ENCODE peak calls at places on chromosomes 5 and 9, in eight cellular contexts. A, C, J, P, V, U, S and W are unnamed samples.

GRCh38 chr9:111891910-111892499 is 4.6 kb upstream of the UGCG start:
- DNase-seq in A (no peak), C (peak; percentile 21), J (no peak), P (peak; percentile 87), V (no peak), U (no peak), S (no peak), W (no peak)

GRCh38 chr5:169914766-169915165 is 65.5 kb downstream of the INSYN2B start:
- DNase-seq in A (peak; percentile 5), C (no peak), J (no peak), P (no peak), V (no peak), U (peak; percentile 30), S (no peak), W (no peak)

GRCh38 chr9:72082536-72082935 is 22.1 kb upstream of the C9orf57 start:
- DNase-seq in A (no peak), C (no peak), J (no peak), P (no peak), V (no peak), U (no peak), S (no peak), W (no peak)

GRCh38 chr9:114894801-114895433 is 35.5 kb downstream of the TNFSF8 start:
- DNase-seq in A (no peak), C (no peak), J (no peak), P (peak; percentile 25), V (no peak), U (no peak), S (no peak), W (peak; percentile 90)

GRCh38 chr9:19461135-19461534 is 52.3 kb downstream of the ACER2 start:
- DNase-seq in A (no peak), C (no peak), J (no peak), P (no peak), V (no peak), U (no peak), S (no peak), W (no peak)

GRCh38 chr5:56648460-56649034 is 166.8 kb upstream of the MAP3K1 start:
- DNase-seq in A (no peak), C (no peak), J (no peak), P (no peak), V (no peak), U (no peak), S (no peak), W (no peak)

GRCh38 chr5:170623576-170624181 is 119.9 kb downstream of the KCNIP1 start:
- DNase-seq in A (no peak), C (peak; percentile 18), J (no peak), P (peak; percentile 26), V (no peak), U (no peak), S (peak; percentile 44), W (no peak)

GRCh38 chr9:101162231-101162630 is 133.7 kb downstream of the PLPPR1 start:
- DNase-seq in A (no peak), C (no peak), J (no peak), P (no peak), V (no peak), U (no peak), S (no peak), W (no peak)

GRCh38 chr9:84436386-84437114 is 96.0 kb upstream of the SLC28A3 start:
- DNase-seq in A (peak; percentile 6), C (no peak), J (no peak), P (no peak), V (no peak), U (no peak), S (no peak), W (no peak)

GRCh38 chr5:56481147-56481997 is 248.2 kb upstream of the ANKRD55 start:
- DNase-seq in A (no peak), C (peak; percentile 22), J (peak; percentile 33), P (peak; percentile 34), V (no peak), U (peak; percentile 62), S (no peak), W (no peak)

GRCh38 chr9:79577969-79578723 is 6.4 kb downstream of the TLE4 start:
- DNase-seq in A (no peak), C (no peak), J (no peak), P (no peak), V (no peak), U (no peak), S (no peak), W (no peak)

GRCh38 chr5:35857606-35858205 is 1.0 kb downstream of the IL7R start:
- DNase-seq in A (no peak), C (no peak), J (no peak), P (no peak), V (no peak), U (no peak), S (no peak), W (peak; percentile 73)

GRCh38 chr5:133941456-133942196 is 26.8 kb downstream of the C5orf15 start:
- DNase-seq in A (no peak), C (no peak), J (no peak), P (no peak), V (no peak), U (no peak), S (no peak), W (no peak)

GRCh38 chr5:127419007-127419406 is 98.4 kb upstream of the PRRC1 start:
- DNase-seq in A (no peak), C (no peak), J (no peak), P (no peak), V (no peak), U (no peak), S (no peak), W (no peak)

GRCh38 chr5:143642791-143643190 is 169.2 kb upstream of the HMHB1 start:
- DNase-seq in A (no peak), C (no peak), J (no peak), P (no peak), V (no peak), U (no peak), S (no peak), W (no peak)

GRCh38 chr9:20659474-20659962 is 24.5 kb upstream of the FOCAD start:
- DNase-seq in A (no peak), C (no peak), J (no peak), P (no peak), V (no peak), U (no peak), S (no peak), W (no peak)

GRCh38 chr9:20658677-20659473 is 25.2 kb upstream of the FOCAD start:
- DNase-seq in A (no peak), C (no peak), J (no peak), P (no peak), V (no peak), U (no peak), S (no peak), W (no peak)

GRCh38 chr9:20663133-20663532 is 20.9 kb upstream of the FOCAD start:
- DNase-seq in A (no peak), C (no peak), J (no peak), P (no peak), V (no peak), U (no peak), S (no peak), W (no peak)

GRCh38 chr9:20664501-20664900 is 19.6 kb upstream of the FOCAD start:
- DNase-seq in A (no peak), C (no peak), J (no peak), P (no peak), V (no peak), U (no peak), S (no peak), W (no peak)

GRCh38 chr9:20662156-20662555 is 21.9 kb upstream of the FOCAD start:
- DNase-seq in A (no peak), C (no peak), J (no peak), P (no peak), V (no peak), U (no peak), S (no peak), W (no peak)
- H3K4me3 ChIP-seq in A (no peak overlapping the region), C (no peak overlapping the region), J (no peak overlapping the region), P (no peak overlapping the region), V (no peak overlapping the region), U (no peak overlapping the region), S (no peak overlapping the region), W (no peak overlapping the region)

GRCh38 chr9:93079371-93079770 is 16.6 kb upstream of the CARD19 start:
- DNase-seq in A (no peak), C (no peak), J (no peak), P (no peak), V (no peak), U (peak; percentile 11), S (peak; percentile 37), W (no peak)

GRCh38 chr9:93076101-93076791 is 17.7 kb downstream of the SUSD3 start:
- DNase-seq in A (no peak), C (no peak), J (no peak), P (no peak), V (no peak), U (no peak), S (no peak), W (no peak)

GRCh38 chr9:93076792-93077128 is 18.3 kb downstream of the SUSD3 start:
- DNase-seq in A (no peak), C (no peak), J (no peak), P (no peak), V (no peak), U (no peak), S (no peak), W (no peak)

GRCh38 chr9:93077367-93077766 is 18.6 kb upstream of the CARD19 start:
- DNase-seq in A (no peak), C (no peak), J (no peak), P (no peak), V (no peak), U (no peak), S (no peak), W (no peak)

GRCh38 chr9:93077811-93078210 is 18.2 kb upstream of the CARD19 start:
- DNase-seq in A (no peak), C (no peak), J (no peak), P (no peak), V (no peak), U (no peak), S (no peak), W (no peak)
- H3K27me3 ChIP-seq in A (no peaks in the 10 kb centered on the region), C (no peaks in the 10 kb centered on the region), J (no peaks in the 10 kb centered on the region), P (no peaks in the 10 kb centered on the region), V (no peaks in the 10 kb centered on the region), U (no peaks in the 10 kb centered on the region), S (no peaks in the 10 kb centered on the region), W (no peaks in the 10 kb centered on the region)

DNA sequence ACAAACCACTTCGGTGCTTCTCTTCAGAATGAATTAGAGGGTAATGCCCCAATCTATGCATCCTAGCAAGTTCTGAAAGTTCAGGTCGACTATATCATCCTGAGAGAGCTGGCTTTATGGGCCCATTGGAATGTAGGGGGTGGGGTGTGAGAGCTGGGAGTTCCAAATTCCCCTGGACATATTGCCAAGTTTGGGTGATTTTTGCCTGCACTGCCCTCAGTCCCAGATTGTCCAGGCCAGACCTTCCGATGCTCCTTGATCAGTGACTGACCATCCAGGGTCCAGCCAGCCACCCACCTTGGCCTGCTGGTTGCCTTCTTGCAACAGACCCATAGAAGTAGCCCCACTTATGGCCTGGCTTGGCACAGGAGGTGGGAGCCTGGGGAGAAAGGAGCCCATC is 47.8 kb upstream of the CXCL14 start:
- DNase-seq in A (no peak), C (no peak), J (no peak), P (no peak), V (no peak), U (no peak), S (no peak), W (no peak)
- TF ChIP-seq CTCF in A (no peak), C (no peak), J (no peak), P (no peak), V (no peak), U (no peak), S (no peak), W (no peak)

DNA sequence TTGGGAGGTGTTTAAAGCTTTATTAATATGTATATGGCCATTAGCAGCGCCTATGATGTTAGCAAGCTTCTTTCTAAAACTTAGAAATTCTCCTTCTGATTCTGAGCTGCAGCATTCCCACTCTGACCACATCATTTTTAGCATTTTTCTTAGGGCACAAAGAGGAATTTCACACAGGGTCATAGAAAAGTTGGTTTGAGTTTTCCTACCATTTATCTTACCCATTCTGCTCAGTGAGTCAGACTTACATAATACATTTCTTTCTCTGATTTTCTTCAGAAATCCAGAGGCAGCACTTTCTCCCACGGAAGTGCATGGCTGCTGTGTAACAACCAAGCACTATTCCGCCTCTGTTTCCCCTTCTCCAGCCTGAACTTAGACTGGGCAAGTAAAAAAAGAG is 246.6 kb downstream of the ARL15 start:
- DNase-seq in A (no peak), C (no peak), J (no peak), P (no peak), V (no peak), U (no peak), S (no peak), W (peak; percentile 80)
- H3K4me3 ChIP-seq in A (no peak overlapping the region), C (no peak overlapping the region), J (no peak overlapping the region), P (no peak overlapping the region), V (no peak overlapping the region), U (no peak overlapping the region), S (no peak overlapping the region), W (no peak overlapping the region)